ENCODE peak calls at places on chromosomes 13 and 19, in ten cellular contexts. Z, S, C, M, W, H, B, P, O and J are unnamed samples.

GRCh38 chr19:45125975-45126493 is 33.1 kb downstream of the PPP1R37 start:
- DNase-seq in Z (peak), S (peak), C (peak), M (peak), W (peak), H (peak), B (peak), P (no peak), O (peak), J (peak)

GRCh38 chr13:20127563-20128458 is 33.0 kb downstream of the GJA3 start:
- DNase-seq in Z (peak), S (peak), C (peak), M (peak), W (peak), H (peak), B (peak), P (peak), O (peak), J (no peak)

GRCh38 chr19:48663667-48664066 is 9.2 kb downstream of the NTN5 start:
- DNase-seq in Z (no peak), S (no peak), C (no peak), M (no peak), W (no peak), H (no peak), B (no peak), P (no peak), O (no peak), J (no peak)

GRCh38 chr19:1522061-1522460 is 1.8 kb upstream of the PLK5 start:
- DNase-seq in Z (no peak), S (no peak), C (no peak), M (no peak), W (no peak), H (no peak), B (no peak), P (no peak), O (no peak), J (no peak)

GRCh38 chr13:48210178-48210577 is 22.8 kb upstream of the ITM2B start:
- DNase-seq in Z (peak), S (no peak), C (no peak), M (no peak), W (no peak), H (no peak), B (peak), P (peak), O (no peak), J (peak)

GRCh38 chr13:45662122-45662521 is 40.0 kb upstream of the CBY2 start:
- DNase-seq in Z (no peak), S (no peak), C (no peak), M (no peak), W (no peak), H (no peak), B (no peak), P (no peak), O (no peak), J (no peak)

GRCh38 chr19:38429055-38429810 is 3.2 kb upstream of the RASGRP4 start:
- DNase-seq in Z (peak), S (no peak), C (no peak), M (no peak), W (no peak), H (no peak), B (no peak), P (no peak), O (no peak), J (no peak)

GRCh38 chr19:1591421-1592022 is 1.1 kb downstream of the MBD3 start:
- DNase-seq in Z (no peak), S (no peak), C (no peak), M (no peak), W (peak), H (peak), B (no peak), P (no peak), O (no peak), J (no peak)

GRCh38 chr19:15323496-15324235 is 8.7 kb downstream of the BRD4 start:
- DNase-seq in Z (peak), S (peak), C (no peak), M (no peak), W (no peak), H (no peak), B (peak), P (no peak), O (peak), J (no peak)

GRCh38 chr19:54081032-54081431 is at the start of gene TARM1:
- DNase-seq in Z (no peak), S (no peak), C (no peak), M (no peak), W (no peak), H (no peak), B (no peak), P (no peak), O (no peak), J (no peak)

GRCh38 chr19:43802216-43802951 is at the start of gene LYPD5:
- DNase-seq in Z (no peak), S (no peak), C (no peak), M (no peak), W (no peak), H (no peak), B (no peak), P (no peak), O (no peak), J (no peak)

GRCh38 chr13:40221460-40222201 is 444.8 kb downstream of the FOXO1 start:
- DNase-seq in Z (peak), S (no peak), C (peak), M (no peak), W (no peak), H (no peak), B (peak), P (peak), O (peak), J (peak)

GRCh38 chr13:87356314-87356713 is 314.9 kb upstream of the SLITRK5 start:
- DNase-seq in Z (no peak), S (no peak), C (no peak), M (no peak), W (no peak), H (no peak), B (no peak), P (no peak), O (peak), J (no peak)

GRCh38 chr19:42306646-42307045 is 4.2 kb upstream of the PAFAH1B3 start:
- DNase-seq in Z (no peak), S (no peak), C (no peak), M (no peak), W (no peak), H (no peak), B (no peak), P (no peak), O (no peak), J (no peak)

GRCh38 chr19:42422576-42423461 is 4.4 kb downstream of the LIPE start:
- DNase-seq in Z (peak), S (peak), C (no peak), M (peak), W (peak), H (no peak), B (no peak), P (no peak), O (no peak), J (no peak)

GRCh38 chr19:49860716-49861100 is 6.7 kb downstream of the PNKP start:
- DNase-seq in Z (no peak), S (no peak), C (no peak), M (no peak), W (no peak), H (no peak), B (no peak), P (no peak), O (peak), J (no peak)

GRCh38 chr19:50252111-50252886 is 48.9 kb downstream of the MYH14 start:
- DNase-seq in Z (no peak), S (peak), C (peak), M (peak), W (peak), H (peak), B (no peak), P (no peak), O (peak), J (peak)

GRCh38 chr19:5271145-5271544 is 69.5 kb downstream of the PTPRS start:
- DNase-seq in Z (no peak), S (no peak), C (no peak), M (no peak), W (no peak), H (no peak), B (no peak), P (no peak), O (no peak), J (no peak)

GRCh38 chr19:50912102-50912599 is 956 bp upstream of the KLK4 start:
- DNase-seq in Z (no peak), S (no peak), C (no peak), M (no peak), W (no peak), H (no peak), B (no peak), P (no peak), O (no peak), J (no peak)

GRCh38 chr19:1168877-1169791 is 4.9 kb downstream of the SBNO2 start:
- DNase-seq in Z (peak), S (peak), C (peak), M (no peak), W (no peak), H (no peak), B (peak), P (peak), O (no peak), J (peak)

GRCh38 chr19:32627714-32628253 is 46.8 kb downstream of the PDCD5 start:
- DNase-seq in Z (no peak), S (no peak), C (no peak), M (no peak), W (peak), H (no peak), B (no peak), P (no peak), O (no peak), J (no peak)

GRCh38 chr19:13260883-13261653 is 110.9 kb downstream of the IER2 start:
- DNase-seq in Z (peak), S (peak), C (peak), M (no peak), W (no peak), H (no peak), B (peak), P (peak), O (peak), J (peak)

GRCh38 chr13:97339989-97340361 is 94.0 kb upstream of the RAP2A start:
- DNase-seq in Z (no peak), S (no peak), C (no peak), M (no peak), W (no peak), H (no peak), B (no peak), P (no peak), O (no peak), J (no peak)

GRCh38 chr19:11767633-11768133 is 883 bp downstream of the ZNF441 start:
- DNase-seq in Z (peak), S (peak), C (peak), M (no peak), W (peak), H (peak), B (no peak), P (peak), O (peak), J (peak)

GRCh38 chr13:40588101-40588500 is 78.3 kb downstream of the FOXO1 start:
- DNase-seq in Z (peak), S (no peak), C (no peak), M (no peak), W (no peak), H (no peak), B (no peak), P (no peak), O (no peak), J (no peak)

GRCh38 chr19:2077833-2078619 is 18.1 kb downstream of the MOB3A start:
- DNase-seq in Z (no peak), S (no peak), C (no peak), M (no peak), W (peak), H (no peak), B (no peak), P (no peak), O (no peak), J (no peak)

GRCh38 chr19:1290245-1290698 is 4.6 kb downstream of the EFNA2 start:
- DNase-seq in Z (no peak), S (no peak), C (no peak), M (no peak), W (no peak), H (no peak), B (no peak), P (no peak), O (no peak), J (no peak)

GRCh38 chr19:10332965-10333757 is at the start of gene RAVER1:
- DNase-seq in Z (peak), S (peak), C (peak), M (peak), W (peak), H (peak), B (peak), P (peak), O (peak), J (peak)

GRCh38 chr19:10333758-10334339 is 520 bp upstream of the RAVER1 start:
- DNase-seq in Z (no peak), S (no peak), C (no peak), M (peak), W (no peak), H (peak), B (peak), P (peak), O (no peak), J (no peak)

GRCh38 chr19:10335149-10336053 is 2.1 kb upstream of the RAVER1 start:
- DNase-seq in Z (no peak), S (no peak), C (no peak), M (no peak), W (no peak), H (no peak), B (no peak), P (no peak), O (no peak), J (no peak)

GRCh38 chr19:10332158-10332964 is 968 bp downstream of the RAVER1 start:
- DNase-seq in Z (no peak), S (no peak), C (peak), M (no peak), W (no peak), H (no peak), B (no peak), P (no peak), O (peak), J (no peak)

GRCh38 chr19:10334340-10335148 is 1.2 kb upstream of the RAVER1 start:
- DNase-seq in Z (peak), S (peak), C (peak), M (peak), W (peak), H (peak), B (peak), P (peak), O (peak), J (peak)
- TF ChIP-seq CTCF in Z (no peak), S (no peak), C (peak), M (no peak), W (peak), H (peak), B (no peak), P (no peak), O (no peak), J (peak)

DNA sequence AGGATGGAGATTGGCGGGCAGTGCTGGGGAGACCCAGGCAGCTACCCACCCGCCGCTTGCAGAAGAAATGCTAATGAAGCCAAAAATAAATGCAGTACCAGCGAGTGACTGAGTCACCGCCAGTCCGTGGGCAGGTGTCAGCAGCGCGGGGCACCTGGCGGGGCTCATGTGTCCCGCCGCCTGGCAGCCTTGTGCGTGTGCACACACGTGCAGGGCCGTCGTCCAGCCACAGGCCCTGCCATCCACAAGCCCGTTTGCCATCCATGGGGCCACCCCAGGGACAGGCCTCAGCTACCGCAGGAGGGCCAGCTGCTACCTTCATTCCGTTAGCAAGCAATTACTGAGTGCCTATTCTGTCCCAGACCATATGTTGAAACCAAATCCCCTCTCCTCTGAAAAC is 20.5 kb downstream of the NCAN start:
- DNase-seq in Z (no peak), S (no peak), C (no peak), M (no peak), W (no peak), H (no peak), B (no peak), P (no peak), O (no peak), J (no peak)
- TF ChIP-seq CTCF in Z (no peak), S (no peak), C (no peak), M (no peak), W (no peak), H (no peak), B (no peak), P (no peak), O (no peak), J (no peak)

GRCh38 chr19:58328999-58329398 is 2.2 kb downstream of the ZSCAN22 start:
- DNase-seq in Z (no peak), S (no peak), C (no peak), M (peak), W (peak), H (peak), B (no peak), P (no peak), O (no peak), J (no peak)
- TF ChIP-seq CTCF in Z (no peak), S (no peak), C (no peak), M (peak), W (peak), H (peak), B (peak), P (no peak), O (no peak), J (peak)

DNA sequence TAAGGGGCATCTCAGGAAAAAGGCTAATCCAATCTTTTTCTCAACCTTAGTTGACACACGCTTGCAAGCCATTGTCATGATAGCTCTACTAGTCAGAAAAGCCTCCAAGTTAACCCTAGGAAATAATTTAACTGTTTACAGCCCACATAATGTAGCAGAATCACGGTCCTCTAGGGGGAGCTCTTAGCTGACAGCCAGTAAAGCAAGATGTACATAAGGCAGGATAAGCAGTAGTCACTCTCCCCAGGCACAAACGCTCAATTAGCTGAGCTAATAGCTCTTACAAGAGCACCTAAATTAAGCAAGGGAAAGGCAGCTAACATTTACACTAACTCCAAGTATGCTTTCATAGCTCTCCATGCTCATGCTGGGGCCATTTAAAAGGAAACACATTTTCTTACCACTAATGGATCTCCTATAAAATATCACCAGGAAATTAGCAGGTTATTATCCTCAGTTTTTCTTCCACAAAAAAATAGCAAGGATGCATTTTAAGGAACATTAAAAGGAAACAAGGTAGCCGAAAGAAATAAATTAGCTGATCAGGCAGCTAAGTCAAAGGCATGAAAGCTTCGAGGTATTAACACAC is 33.7 kb upstream of the ZSCAN5A start:
- DNase-seq in Z (peak), S (no peak), C (no peak), M (no peak), W (peak), H (peak), B (no peak), P (no peak), O (peak), J (peak)
- TF ChIP-seq CTCF in Z (peak), S (no peak), C (peak), M (peak), W (peak), H (peak), B (peak), P (no peak), O (no peak), J (peak)

GRCh38 chr19:3098515-3099346 is 4.6 kb downstream of the GNA11 start:
- DNase-seq in Z (peak), S (peak), C (peak), M (no peak), W (no peak), H (no peak), B (peak), P (no peak), O (peak), J (no peak)

GRCh38 chr19:3099347-3100145 is 5.4 kb downstream of the GNA11 start:
- DNase-seq in Z (no peak), S (no peak), C (no peak), M (no peak), W (no peak), H (no peak), B (no peak), P (no peak), O (no peak), J (no peak)

GRCh38 chr19:3097442-3097871 is 3.3 kb downstream of the GNA11 start:
- DNase-seq in Z (peak), S (no peak), C (peak), M (no peak), W (no peak), H (no peak), B (no peak), P (no peak), O (peak), J (no peak)

GRCh38 chr19:3096902-3097326 is 2.8 kb downstream of the GNA11 start:
- DNase-seq in Z (no peak), S (no peak), C (no peak), M (no peak), W (no peak), H (no peak), B (no peak), P (no peak), O (no peak), J (no peak)

DNA sequence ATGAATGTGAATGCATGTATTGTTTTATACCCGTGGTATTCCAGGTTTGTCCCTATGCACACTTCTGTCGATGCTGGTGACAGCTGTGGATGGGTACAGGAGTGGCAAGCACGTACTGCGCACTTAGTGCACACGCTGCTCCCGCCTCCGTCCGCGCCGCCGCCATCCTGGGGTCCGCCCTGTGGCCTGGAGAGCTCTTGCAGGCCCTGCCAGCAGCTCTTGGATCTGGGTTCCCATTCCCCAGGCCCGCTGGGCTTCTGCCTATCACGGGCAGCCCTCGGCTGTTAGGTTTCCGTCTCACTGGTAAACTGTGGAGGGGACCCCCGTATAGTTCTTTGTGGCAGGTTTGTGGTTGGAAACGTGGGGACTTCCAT is 4.0 kb downstream of the GNA11 start:
- DNase-seq in Z (peak), S (no peak), C (no peak), M (no peak), W (no peak), H (no peak), B (no peak), P (no peak), O (no peak), J (no peak)
- TF ChIP-seq CTCF in Z (peak), S (no peak), C (no peak), M (no peak), W (no peak), H (no peak), B (no peak), P (no peak), O (no peak), J (no peak)

DNA sequence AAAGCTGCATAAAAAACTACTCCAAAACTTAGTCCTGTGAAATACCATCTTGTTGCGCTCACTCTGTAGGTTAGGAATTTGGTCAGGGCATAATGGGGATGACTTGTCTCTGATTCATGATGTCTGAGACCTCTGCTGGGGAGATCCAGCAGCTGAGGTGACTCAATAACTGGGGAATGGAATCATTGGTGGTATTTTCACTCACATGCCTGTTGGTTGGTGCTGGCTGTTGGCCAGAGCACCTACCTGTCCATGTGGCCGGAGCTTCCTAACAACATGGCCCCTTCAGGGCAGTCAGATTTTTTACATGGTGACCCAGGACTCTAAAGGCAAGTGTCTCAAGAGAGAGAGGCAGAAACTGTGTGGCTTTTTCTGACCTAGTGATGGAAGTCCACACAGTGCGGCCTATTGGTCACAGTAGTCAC is 7.4 kb upstream of the ESD start:
- DNase-seq in Z (peak), S (no peak), C (no peak), M (no peak), W (no peak), H (no peak), B (peak), P (peak), O (no peak), J (peak)
- TF ChIP-seq CTCF in Z (no peak), S (no peak), C (no peak), M (no peak), W (no peak), H (no peak), B (no peak), P (no peak), O (no peak), J (peak)